ENCODE peak calls at places on chromosome 3, in five cellular contexts. Y is lung, E is Caco-2, B is cardiac muscle cell, R is hepatic stellate cell. G is an unnamed sample.

GRCh38 chr3:152196782-152197181 is 71.9 kb upstream of the MBNL1 start:
- DNase-seq in B (no peak), E (no peak), R (no peak), Y (no peak), G (peak)

GRCh38 chr3:188154758-188155574 is 1.0 kb downstream of the LPP start:
- DNase-seq in E (no peak), R (peak), Y (no peak), B (no peak), G (no peak)

GRCh38 chr3:30766522-30766921 is 127.9 kb downstream of the GADL1 start:
- DNase-seq in R (no peak), E (no peak), Y (no peak), B (no peak), G (no peak)

GRCh38 chr3:171838218-171838720 is 4.9 kb upstream of the TMEM212 start:
- DNase-seq in R (peak), B (peak), Y (no peak), E (no peak), G (peak)

GRCh38 chr3:31389939-31390338 is 142.8 kb upstream of the STT3B start:
- DNase-seq in Y (no peak), R (no peak), E (no peak), B (no peak), G (no peak)

GRCh38 chr3:187021748-187022402 is 91.5 kb downstream of the ST6GAL1 start:
- DNase-seq in Y (no peak), B (no peak), R (no peak), E (no peak), G (no peak)

GRCh38 chr3:104628185-104628789 is 738.4 kb upstream of the ALCAM start:
- DNase-seq in E (no peak), R (peak), B (peak), Y (no peak), G (peak)

GRCh38 chr3:150421256-150421655 is 13.2 kb downstream of the TSC22D2 start:
- DNase-seq in Y (no peak), E (no peak), B (no peak), R (no peak), G (no peak)

GRCh38 chr3:52216585-52217408 is 8.6 kb downstream of the TLR9 start:
- DNase-seq in B (peak), E (no peak), R (peak), Y (peak), G (no peak)

GRCh38 chr3:46231323-46231722 is 10.9 kb upstream of the CCR3 start:
- DNase-seq in Y (no peak), E (no peak), B (no peak), R (no peak), G (no peak)

GRCh38 chr3:51343918-51344687 is 41.0 kb upstream of the MANF start:
- DNase-seq in B (peak), Y (no peak), R (no peak), E (no peak), G (no peak)